ENCODE peak calls at places on chromosomes 4 and X, in seven cellular contexts. B is stimulated activated naive CD4-positive, alpha-beta T cell; H is esophagus squamous epithelium; R is NCI-H69; I is kidney; G is transverse colon; L is CD4-positive, alpha-beta T cell. U is an unnamed sample.

GRCh38 chr4:161256716-161257115 is 907.1 kb downstream of the FSTL5 start:
- DNase-seq in B (no peak), H (no peak), R (peak; percentile 22), I (no peak), G (no peak), L (no peak), U (no peak)

GRCh38 chrX:150736478-150736877 is 43.3 kb downstream of the MTMR1 start:
- DNase-seq in B (no peak), H (no peak), R (no peak), I (no peak), G (no peak), L (no peak), U (no peak)

GRCh38 chr4:185276036-185276435 is 66.6 kb downstream of the SNX25 start:
- DNase-seq in B (no peak), H (no peak), R (no peak), I (no peak), G (no peak), L (no peak), U (no peak)

GRCh38 chrX:1418901-1419544 is 27.1 kb upstream of the SLC25A6 start:
- DNase-seq in B (no peak), H (no peak), R (no peak), I (peak; percentile 72), G (no peak), L (no peak), U (no peak)

GRCh38 chr4:99670409-99671073 is 12.9 kb upstream of the C4orf54 start:
- DNase-seq in B (no peak), H (no peak), R (no peak), I (no peak), G (no peak), L (no peak), U (no peak)

GRCh38 chrX:23511783-23512182 is 155.5 kb upstream of the PRDX4 start:
- DNase-seq in B (no peak), H (no peak), R (peak; percentile 53), I (no peak), G (no peak), L (no peak), U (no peak)

GRCh38 chr4:38562751-38563198 is 101.2 kb upstream of the KLF3 start:
- DNase-seq in B (no peak), H (no peak), R (peak; percentile 48), I (no peak), G (peak; percentile 33), L (no peak), U (peak; percentile 19)

GRCh38 chr4:166277851-166278250 is 404.8 kb downstream of the TLL1 start:
- DNase-seq in B (no peak), H (no peak), R (no peak), I (no peak), G (no peak), L (no peak), U (no peak)

GRCh38 chr4:173432430-173432829 is 33.5 kb upstream of the SCRG1 start:
- DNase-seq in B (no peak), H (no peak), R (no peak), I (no peak), G (no peak), L (no peak), U (no peak)